ENCODE peak calls at places on chromosomes 3 and 15, in five cellular contexts. One of them, this sample, is unnamed.

GRCh38 chr3:116270053-116270452 is 175.2 kb downstream of the LSAMP start:
- DNase-seq in A549: no peak
- DNase-seq in K562: no peak
- DNase-seq in GM12878: no peak
- DNase-seq in HepG2: no peak
- DNase-seq in this sample: no peak

GRCh38 chr15:96329403-96329981 is 1.0 kb upstream of the NR2F2 start:
- DNase-seq in A549: peak
- DNase-seq in K562: no peak
- DNase-seq in GM12878: no peak
- DNase-seq in HepG2: no peak
- DNase-seq in this sample: no peak

GRCh38 chr3:161295325-161295724 is 74.2 kb downstream of the NMD3 start:
- DNase-seq in A549: no peak
- DNase-seq in K562: no peak
- DNase-seq in GM12878: no peak
- DNase-seq in HepG2: peak
- DNase-seq in this sample: no peak

GRCh38 chr15:38612159-38612863 is 47.7 kb upstream of the RASGRP1 start:
- DNase-seq in A549: no peak
- DNase-seq in K562: no peak
- DNase-seq in GM12878: no peak
- DNase-seq in HepG2: no peak
- DNase-seq in this sample: no peak

GRCh38 chr3:177451940-177452484 is 254.7 kb upstream of the TBL1XR1 start:
- DNase-seq in A549: no peak
- DNase-seq in K562: no peak
- DNase-seq in GM12878: no peak
- DNase-seq in HepG2: peak
- DNase-seq in this sample: no peak

GRCh38 chr15:63473007-63473748 is 31.2 kb upstream of the USP3 start:
- DNase-seq in A549: peak
- DNase-seq in K562: no peak
- DNase-seq in GM12878: peak
- DNase-seq in HepG2: peak
- DNase-seq in this sample: no peak

GRCh38 chr3:76930712-76931111 is 109.2 kb upstream of the ROBO2 start:
- DNase-seq in A549: no peak
- DNase-seq in K562: no peak
- DNase-seq in GM12878: no peak
- DNase-seq in HepG2: no peak
- DNase-seq in this sample: no peak

GRCh38 chr15:23857028-23857641 is 170.0 kb upstream of the NDN start:
- DNase-seq in A549: peak
- DNase-seq in K562: peak
- DNase-seq in GM12878: no peak
- DNase-seq in HepG2: peak
- DNase-seq in this sample: peak

GRCh38 chr3:51977449-51978142 is 2.7 kb downstream of the ABHD14A start:
- DNase-seq in A549: no peak
- DNase-seq in K562: no peak
- DNase-seq in GM12878: no peak
- DNase-seq in HepG2: no peak
- DNase-seq in this sample: no peak

GRCh38 chr3:9036327-9037112 is 73.2 kb upstream of the RAD18 start:
- DNase-seq in A549: no peak
- DNase-seq in K562: no peak
- DNase-seq in GM12878: no peak
- DNase-seq in HepG2: no peak
- DNase-seq in this sample: no peak

GRCh38 chr3:77329161-77329560 is 289.3 kb downstream of the ROBO2 start:
- DNase-seq in A549: no peak
- DNase-seq in K562: no peak
- DNase-seq in GM12878: no peak
- DNase-seq in HepG2: no peak
- DNase-seq in this sample: no peak

GRCh38 chr3:88203537-88204143 is 53.9 kb downstream of the C3orf38 start:
- DNase-seq in A549: peak
- DNase-seq in K562: peak
- DNase-seq in GM12878: peak
- DNase-seq in HepG2: peak
- DNase-seq in this sample: peak

GRCh38 chr3:55158345-55158744 is 230.5 kb upstream of the LRTM1 start:
- DNase-seq in A549: no peak
- DNase-seq in K562: no peak
- DNase-seq in GM12878: no peak
- DNase-seq in HepG2: no peak
- DNase-seq in this sample: no peak

GRCh38 chr3:185688808-185689207 is 102.7 kb downstream of the SENP2 start:
- DNase-seq in A549: peak
- DNase-seq in K562: peak
- DNase-seq in GM12878: no peak
- DNase-seq in HepG2: peak
- DNase-seq in this sample: no peak

GRCh38 chr3:180040966-180041365 is 4.2 kb upstream of the PEX5L start:
- DNase-seq in A549: no peak
- DNase-seq in K562: no peak
- DNase-seq in GM12878: no peak
- DNase-seq in HepG2: no peak
- DNase-seq in this sample: no peak

GRCh38 chr3:162677475-162677874 is 1180.9 kb downstream of the OTOL1 start:
- DNase-seq in A549: no peak
- DNase-seq in K562: no peak
- DNase-seq in GM12878: no peak
- DNase-seq in HepG2: no peak
- DNase-seq in this sample: no peak

GRCh38 chr3:95151590-95151989 is 1088.7 kb downstream of the NSUN3 start:
- DNase-seq in A549: no peak
- DNase-seq in K562: no peak
- DNase-seq in GM12878: no peak
- DNase-seq in HepG2: no peak
- DNase-seq in this sample: no peak

GRCh38 chr3:30982676-30983075 is 88.2 kb upstream of the GADL1 start:
- DNase-seq in A549: no peak
- DNase-seq in K562: no peak
- DNase-seq in GM12878: no peak
- DNase-seq in HepG2: no peak
- DNase-seq in this sample: no peak

GRCh38 chr3:113741086-113741485 is 5.0 kb downstream of the NAA50 start:
- DNase-seq in A549: no peak
- DNase-seq in K562: no peak
- DNase-seq in GM12878: no peak
- DNase-seq in HepG2: no peak
- DNase-seq in this sample: no peak

GRCh38 chr3:72816843-72817485 is 31.3 kb downstream of the SHQ1 start:
- DNase-seq in A549: no peak
- DNase-seq in K562: no peak
- DNase-seq in GM12878: no peak
- DNase-seq in HepG2: no peak
- DNase-seq in this sample: no peak
- TF ChIP-seq ESRRA in A549: no peak
- TF ChIP-seq ESRRA in K562: no peak
- TF ChIP-seq ESRRA in GM12878: no peak
- TF ChIP-seq ESRRA in HepG2: no peak
- TF ChIP-seq ESRRA in this sample: no peak

DNA sequence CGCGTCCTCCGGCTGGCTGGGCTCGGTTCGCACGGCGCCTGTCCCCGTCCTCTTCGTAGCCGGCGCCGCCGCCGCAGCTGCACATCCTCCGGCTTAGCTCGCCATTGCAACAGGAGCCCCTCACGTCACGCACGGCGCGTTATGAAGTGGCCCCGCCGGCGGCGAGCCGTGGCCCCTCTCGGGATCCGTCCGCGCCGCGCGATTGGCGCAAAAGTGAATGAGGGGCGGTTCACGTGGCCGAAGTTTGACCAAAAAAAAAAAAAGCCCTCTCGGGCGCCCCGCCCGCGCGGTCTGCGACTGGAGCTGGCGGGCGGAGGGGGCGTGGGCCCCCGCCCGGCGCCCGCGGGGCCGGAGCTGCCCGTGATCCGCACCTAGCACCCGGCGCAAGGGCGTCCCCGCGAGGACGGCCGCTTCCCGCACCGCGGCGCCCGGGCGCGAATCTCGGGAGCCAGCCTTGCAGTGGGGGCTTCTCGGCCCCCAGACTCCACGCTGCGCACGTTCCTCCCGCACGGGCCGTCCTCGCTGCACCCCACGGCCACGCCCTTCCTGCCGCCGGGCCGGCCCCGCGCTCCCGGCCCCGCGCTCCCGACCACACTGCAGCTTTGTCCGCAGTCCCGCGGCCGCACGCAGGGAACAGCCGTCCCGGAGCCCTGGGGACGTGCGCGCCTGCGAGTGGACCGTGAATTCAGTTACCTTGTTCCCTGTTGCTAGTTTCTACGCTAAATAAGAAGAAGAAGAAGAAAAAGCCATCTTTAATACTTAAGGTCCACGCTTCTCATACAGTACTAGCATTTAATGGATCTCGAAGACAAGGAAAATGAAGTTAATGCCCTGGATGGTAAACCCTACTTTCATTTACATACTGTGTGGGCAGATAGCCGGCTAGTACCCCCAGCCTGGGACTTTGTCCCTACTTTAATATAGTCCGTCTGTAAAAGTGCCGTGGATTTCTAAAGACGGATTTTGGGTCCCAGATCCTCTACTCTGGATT is at the start of gene CHSY1:
- DNase-seq in A549: peak
- DNase-seq in K562: peak
- DNase-seq in GM12878: peak
- DNase-seq in HepG2: peak
- DNase-seq in this sample: peak
- TF ChIP-seq ESRRA in A549: no peak
- TF ChIP-seq ESRRA in K562: no peak
- TF ChIP-seq ESRRA in GM12878: no peak
- TF ChIP-seq ESRRA in HepG2: no peak
- TF ChIP-seq ESRRA in this sample: peak

GRCh38 chr3:17800232-17800631 is 57.8 kb upstream of the TBC1D5 start:
- DNase-seq in A549: no peak
- DNase-seq in K562: no peak
- DNase-seq in GM12878: no peak
- DNase-seq in HepG2: no peak
- DNase-seq in this sample: no peak
- TF ChIP-seq ESRRA in A549: no peak
- TF ChIP-seq ESRRA in K562: no peak
- TF ChIP-seq ESRRA in GM12878: no peak
- TF ChIP-seq ESRRA in HepG2: no peak
- TF ChIP-seq ESRRA in this sample: no peak

DNA sequence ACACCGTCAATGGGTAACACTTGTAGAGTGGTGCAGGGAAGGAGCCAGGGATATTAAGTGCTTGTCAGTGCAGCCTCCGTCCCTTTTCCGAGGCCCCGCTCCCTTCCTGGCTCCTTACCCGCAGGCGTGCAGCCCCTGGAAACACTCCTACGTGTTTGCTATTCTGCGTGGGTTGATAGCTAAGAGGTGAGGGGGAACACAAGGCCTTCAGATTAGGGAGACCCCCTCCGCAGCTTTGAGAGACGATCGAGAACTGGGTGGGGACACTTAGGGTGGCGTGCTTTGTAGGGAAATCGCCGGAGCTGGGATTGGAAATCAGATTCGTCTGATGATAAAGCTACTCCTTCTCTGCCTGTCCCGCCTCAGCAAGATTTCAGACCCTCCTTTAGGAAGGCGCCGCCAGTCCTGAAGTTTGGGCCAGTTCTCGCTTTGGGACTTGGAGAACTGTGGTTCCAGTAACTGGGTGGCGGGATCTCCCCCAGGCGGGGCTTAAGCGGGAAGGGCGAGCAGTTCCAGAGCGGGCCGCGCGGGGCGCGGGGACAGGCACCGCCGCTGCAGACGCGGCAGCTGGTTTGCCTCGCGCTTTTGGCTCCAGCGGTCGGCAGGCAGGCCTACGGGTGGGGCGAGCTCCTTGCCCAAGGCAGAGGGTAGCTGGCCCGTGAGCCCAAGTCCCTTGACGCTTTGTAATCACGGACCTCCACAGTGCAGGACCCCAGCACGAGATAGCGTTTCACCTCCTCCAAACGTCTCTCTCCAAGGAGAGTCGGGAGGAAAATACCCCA is 8.0 kb upstream of the FAM107A start:
- DNase-seq in A549: peak
- DNase-seq in K562: peak
- DNase-seq in GM12878: no peak
- DNase-seq in HepG2: peak
- DNase-seq in this sample: peak
- TF ChIP-seq ESRRA in A549: no peak
- TF ChIP-seq ESRRA in K562: no peak
- TF ChIP-seq ESRRA in GM12878: no peak
- TF ChIP-seq ESRRA in HepG2: no peak
- TF ChIP-seq ESRRA in this sample: no peak

GRCh38 chr15:77421370-77421700 is 647 bp downstream of the HMG20A start:
- DNase-seq in A549: peak
- DNase-seq in K562: no peak
- DNase-seq in GM12878: no peak
- DNase-seq in HepG2: peak
- DNase-seq in this sample: no peak
- TF ChIP-seq ESRRA in A549: no peak
- TF ChIP-seq ESRRA in K562: no peak
- TF ChIP-seq ESRRA in GM12878: no peak
- TF ChIP-seq ESRRA in HepG2: no peak
- TF ChIP-seq ESRRA in this sample: no peak

GRCh38 chr3:53229606-53230005 is 26.2 kb downstream of the TKT start:
- DNase-seq in A549: no peak
- DNase-seq in K562: no peak
- DNase-seq in GM12878: no peak
- DNase-seq in HepG2: no peak
- DNase-seq in this sample: no peak

GRCh38 chr3:53230041-53230621 is 25.7 kb downstream of the TKT start:
- DNase-seq in A549: no peak
- DNase-seq in K562: no peak
- DNase-seq in GM12878: no peak
- DNase-seq in HepG2: no peak
- DNase-seq in this sample: peak

GRCh38 chr3:53227993-53228885 is 27.6 kb downstream of the TKT start:
- DNase-seq in A549: no peak
- DNase-seq in K562: no peak
- DNase-seq in GM12878: no peak
- DNase-seq in HepG2: no peak
- DNase-seq in this sample: no peak

GRCh38 chr3:53230789-53231188 is 25.0 kb downstream of the TKT start:
- DNase-seq in A549: no peak
- DNase-seq in K562: no peak
- DNase-seq in GM12878: no peak
- DNase-seq in HepG2: no peak
- DNase-seq in this sample: no peak

GRCh38 chr3:53229171-53229570 is 26.7 kb downstream of the TKT start:
- DNase-seq in A549: no peak
- DNase-seq in K562: no peak
- DNase-seq in GM12878: no peak
- DNase-seq in HepG2: no peak
- DNase-seq in this sample: no peak
- TF ChIP-seq ESRRA in A549: no peak
- TF ChIP-seq ESRRA in K562: no peak
- TF ChIP-seq ESRRA in GM12878: no peak
- TF ChIP-seq ESRRA in HepG2: no peak
- TF ChIP-seq ESRRA in this sample: no peak